ENCODE peak calls at places on chromosome 22, in eight cellular contexts. One of them, this sample, is unnamed.

GRCh38 chr22:38494498-38494897 is 11.6 kb downstream of the DDX17 start:
- DNase-seq in IMR-90: peak; percentile 77
- DNase-seq in left lung: no peak
- DNase-seq in hepatocyte: no peak
- DNase-seq in tibial artery: no peak
- DNase-seq in heart right ventricle: no peak
- DNase-seq in fibroblast of pulmonary artery: peak; percentile 51
- DNase-seq in heart left ventricle: no peak
- DNase-seq in this sample: no peak

GRCh38 chr22:33851240-33851639 is 69.0 kb downstream of the LARGE1 start:
- DNase-seq in IMR-90: peak; percentile 44
- DNase-seq in left lung: no peak
- DNase-seq in hepatocyte: peak; percentile 31
- DNase-seq in tibial artery: no peak
- DNase-seq in heart right ventricle: no peak
- DNase-seq in fibroblast of pulmonary artery: no peak
- DNase-seq in heart left ventricle: no peak
- DNase-seq in this sample: no peak

GRCh38 chr22:20173720-20174119 is 22.9 kb upstream of the CCDC188 start:
- DNase-seq in IMR-90: no peak
- DNase-seq in left lung: no peak
- DNase-seq in hepatocyte: peak; percentile 34
- DNase-seq in tibial artery: no peak
- DNase-seq in heart right ventricle: no peak
- DNase-seq in fibroblast of pulmonary artery: no peak
- DNase-seq in heart left ventricle: no peak
- DNase-seq in this sample: no peak

GRCh38 chr22:50004923-50005322 is 7.6 kb downstream of the IL17REL start:
- DNase-seq in IMR-90: no peak
- DNase-seq in left lung: no peak
- DNase-seq in hepatocyte: no peak
- DNase-seq in tibial artery: no peak
- DNase-seq in heart right ventricle: no peak
- DNase-seq in fibroblast of pulmonary artery: no peak
- DNase-seq in heart left ventricle: no peak
- DNase-seq in this sample: no peak

GRCh38 chr22:40030026-40030756 is 35.4 kb downstream of the FAM83F start:
- DNase-seq in IMR-90: no peak
- DNase-seq in left lung: no peak
- DNase-seq in hepatocyte: no peak
- DNase-seq in tibial artery: no peak
- DNase-seq in heart right ventricle: no peak
- DNase-seq in fibroblast of pulmonary artery: no peak
- DNase-seq in heart left ventricle: no peak
- DNase-seq in this sample: no peak

GRCh38 chr22:47030881-47031627 is 268.6 kb downstream of the TBC1D22A start:
- DNase-seq in IMR-90: no peak
- DNase-seq in left lung: no peak
- DNase-seq in hepatocyte: no peak
- DNase-seq in tibial artery: peak; percentile 64
- DNase-seq in heart right ventricle: no peak
- DNase-seq in fibroblast of pulmonary artery: no peak
- DNase-seq in heart left ventricle: no peak
- DNase-seq in this sample: no peak

GRCh38 chr22:34645375-34645774 is 420.6 kb upstream of the ISX start:
- DNase-seq in IMR-90: no peak
- DNase-seq in left lung: no peak
- DNase-seq in hepatocyte: no peak
- DNase-seq in tibial artery: no peak
- DNase-seq in heart right ventricle: no peak
- DNase-seq in fibroblast of pulmonary artery: no peak
- DNase-seq in heart left ventricle: no peak
- DNase-seq in this sample: no peak

GRCh38 chr22:20238567-20239062 is 29.5 kb downstream of the RTN4R start:
- DNase-seq in IMR-90: no peak
- DNase-seq in left lung: no peak
- DNase-seq in hepatocyte: peak; percentile 75
- DNase-seq in tibial artery: no peak
- DNase-seq in heart right ventricle: peak; percentile 53
- DNase-seq in fibroblast of pulmonary artery: no peak
- DNase-seq in heart left ventricle: peak; percentile 64
- DNase-seq in this sample: peak; percentile 39

GRCh38 chr22:44455151-44455962 is 42.7 kb downstream of the RTL6 start:
- DNase-seq in IMR-90: no peak
- DNase-seq in left lung: no peak
- DNase-seq in hepatocyte: no peak
- DNase-seq in tibial artery: no peak
- DNase-seq in heart right ventricle: no peak
- DNase-seq in fibroblast of pulmonary artery: no peak
- DNase-seq in heart left ventricle: no peak
- DNase-seq in this sample: no peak

GRCh38 chr22:27918351-27919221 is 470 bp downstream of the PITPNB start:
- DNase-seq in IMR-90: peak; percentile 45
- DNase-seq in left lung: peak; percentile 89
- DNase-seq in hepatocyte: peak; percentile 77
- DNase-seq in tibial artery: peak; percentile 77
- DNase-seq in heart right ventricle: peak; percentile 50
- DNase-seq in fibroblast of pulmonary artery: peak; percentile 54
- DNase-seq in heart left ventricle: peak; percentile 56
- DNase-seq in this sample: peak; percentile 50

GRCh38 chr22:33240901-33241300 is 182.7 kb upstream of the SYN3 start:
- DNase-seq in IMR-90: no peak
- DNase-seq in left lung: no peak
- DNase-seq in hepatocyte: no peak
- DNase-seq in tibial artery: no peak
- DNase-seq in heart right ventricle: no peak
- DNase-seq in fibroblast of pulmonary artery: peak; percentile 9
- DNase-seq in heart left ventricle: no peak
- DNase-seq in this sample: no peak

GRCh38 chr22:27581688-27582087 is 219.9 kb downstream of the MN1 start:
- DNase-seq in IMR-90: peak; percentile 17
- DNase-seq in left lung: no peak
- DNase-seq in hepatocyte: peak; percentile 56
- DNase-seq in tibial artery: peak; percentile 88
- DNase-seq in heart right ventricle: peak; percentile 89
- DNase-seq in fibroblast of pulmonary artery: peak; percentile 47
- DNase-seq in heart left ventricle: peak; percentile 93
- DNase-seq in this sample: no peak

GRCh38 chr22:35842954-35843353 is 125.3 kb downstream of the APOL5 start:
- DNase-seq in IMR-90: peak; percentile 36
- DNase-seq in left lung: no peak
- DNase-seq in hepatocyte: peak; percentile 32
- DNase-seq in tibial artery: no peak
- DNase-seq in heart right ventricle: no peak
- DNase-seq in fibroblast of pulmonary artery: peak; percentile 55
- DNase-seq in heart left ventricle: peak; percentile 35
- DNase-seq in this sample: no peak

GRCh38 chr22:25509391-25509791 is 55.1 kb upstream of the GRK3 start:
- DNase-seq in IMR-90: peak; percentile 44
- DNase-seq in left lung: no peak
- DNase-seq in hepatocyte: no peak
- DNase-seq in tibial artery: no peak
- DNase-seq in heart right ventricle: no peak
- DNase-seq in fibroblast of pulmonary artery: peak; percentile 22
- DNase-seq in heart left ventricle: no peak
- DNase-seq in this sample: no peak

GRCh38 chr22:19767427-19768380 is 7.1 kb downstream of the TBX1 start:
- DNase-seq in IMR-90: no peak
- DNase-seq in left lung: peak; percentile 65
- DNase-seq in hepatocyte: no peak
- DNase-seq in tibial artery: no peak
- DNase-seq in heart right ventricle: peak; percentile 24
- DNase-seq in fibroblast of pulmonary artery: no peak
- DNase-seq in heart left ventricle: peak; percentile 65
- DNase-seq in this sample: no peak

GRCh38 chr22:50641696-50642607 is 14.0 kb upstream of the ARSA start:
- DNase-seq in IMR-90: peak; percentile 32
- DNase-seq in left lung: peak; percentile 76
- DNase-seq in hepatocyte: peak; percentile 71
- DNase-seq in tibial artery: no peak
- DNase-seq in heart right ventricle: peak; percentile 41
- DNase-seq in fibroblast of pulmonary artery: peak; percentile 48
- DNase-seq in heart left ventricle: peak; percentile 42
- DNase-seq in this sample: no peak

GRCh38 chr22:44668190-44668885 is 33.7 kb upstream of the PRR5 start:
- DNase-seq in IMR-90: no peak
- DNase-seq in left lung: peak; percentile 80
- DNase-seq in hepatocyte: peak; percentile 69
- DNase-seq in tibial artery: no peak
- DNase-seq in heart right ventricle: no peak
- DNase-seq in fibroblast of pulmonary artery: no peak
- DNase-seq in heart left ventricle: peak; percentile 51
- DNase-seq in this sample: peak; percentile 51

GRCh38 chr22:30044369-30044768 is 35.9 kb upstream of the HORMAD2 start:
- DNase-seq in IMR-90: peak; percentile 93
- DNase-seq in left lung: no peak
- DNase-seq in hepatocyte: peak; percentile 78
- DNase-seq in tibial artery: no peak
- DNase-seq in heart right ventricle: no peak
- DNase-seq in fibroblast of pulmonary artery: peak; percentile 87
- DNase-seq in heart left ventricle: no peak
- DNase-seq in this sample: no peak

GRCh38 chr22:39254789-39255298 is 10.1 kb upstream of the PDGFB start:
- DNase-seq in IMR-90: peak; percentile 79
- DNase-seq in left lung: no peak
- DNase-seq in hepatocyte: no peak
- DNase-seq in tibial artery: no peak
- DNase-seq in heart right ventricle: peak; percentile 76
- DNase-seq in fibroblast of pulmonary artery: peak; percentile 41
- DNase-seq in heart left ventricle: peak; percentile 61
- DNase-seq in this sample: no peak

GRCh38 chr22:50696799-50697561 is 24.4 kb downstream of the SHANK3 start:
- DNase-seq in IMR-90: no peak
- DNase-seq in left lung: peak; percentile 80
- DNase-seq in hepatocyte: peak; percentile 69
- DNase-seq in tibial artery: no peak
- DNase-seq in heart right ventricle: no peak
- DNase-seq in fibroblast of pulmonary artery: no peak
- DNase-seq in heart left ventricle: peak; percentile 30
- DNase-seq in this sample: no peak

GRCh38 chr22:18091478-18091877 is 13.7 kb downstream of the PEX26 start:
- DNase-seq in IMR-90: no peak
- DNase-seq in left lung: no peak
- DNase-seq in hepatocyte: no peak
- DNase-seq in tibial artery: no peak
- DNase-seq in heart right ventricle: no peak
- DNase-seq in fibroblast of pulmonary artery: no peak
- DNase-seq in heart left ventricle: no peak
- DNase-seq in this sample: no peak

GRCh38 chr22:18093661-18094060 is 15.9 kb downstream of the PEX26 start:
- DNase-seq in IMR-90: no peak
- DNase-seq in left lung: no peak
- DNase-seq in hepatocyte: no peak
- DNase-seq in tibial artery: no peak
- DNase-seq in heart right ventricle: no peak
- DNase-seq in fibroblast of pulmonary artery: no peak
- DNase-seq in heart left ventricle: no peak
- DNase-seq in this sample: no peak

GRCh38 chr22:18088825-18089568 is 11.2 kb downstream of the PEX26 start:
- DNase-seq in IMR-90: no peak
- DNase-seq in left lung: no peak
- DNase-seq in hepatocyte: no peak
- DNase-seq in tibial artery: no peak
- DNase-seq in heart right ventricle: no peak
- DNase-seq in fibroblast of pulmonary artery: no peak
- DNase-seq in heart left ventricle: no peak
- DNase-seq in this sample: no peak

GRCh38 chr22:18090286-18090685 is 12.5 kb downstream of the PEX26 start:
- DNase-seq in IMR-90: no peak
- DNase-seq in left lung: no peak
- DNase-seq in hepatocyte: no peak
- DNase-seq in tibial artery: no peak
- DNase-seq in heart right ventricle: no peak
- DNase-seq in fibroblast of pulmonary artery: no peak
- DNase-seq in heart left ventricle: no peak
- DNase-seq in this sample: no peak

DNA sequence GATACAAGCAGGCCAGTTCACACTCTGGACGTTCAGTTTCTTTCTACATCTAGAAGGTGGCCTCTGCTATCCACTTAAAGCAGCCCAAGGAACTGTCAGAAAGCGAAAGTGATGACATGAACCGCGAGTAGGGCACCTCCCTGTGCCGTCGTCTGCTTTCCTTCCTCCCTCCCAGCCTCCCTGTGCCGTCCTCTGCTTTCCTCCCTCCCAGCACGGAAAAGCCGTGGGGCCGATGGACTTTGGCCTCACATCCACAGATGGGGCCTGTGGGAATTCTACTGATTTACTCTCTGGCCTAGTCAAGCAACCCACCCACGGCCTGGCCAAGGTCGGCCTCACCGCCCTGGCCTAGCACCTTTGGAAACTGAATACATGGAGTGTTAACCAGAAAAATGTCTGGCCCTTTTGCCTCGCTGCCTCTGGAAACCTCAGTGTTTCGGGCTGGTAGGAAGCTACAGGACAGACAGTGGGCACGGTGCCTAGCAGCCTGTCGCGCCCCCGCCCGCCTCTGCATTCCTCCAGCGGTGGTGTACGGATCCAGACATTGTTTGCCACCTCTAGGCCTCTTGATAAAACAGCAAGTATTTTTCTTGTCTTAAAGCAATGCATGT is 14.2 kb downstream of the PEX26 start:
- DNase-seq in IMR-90: peak; percentile 43
- DNase-seq in left lung: no peak
- DNase-seq in hepatocyte: peak; percentile 71
- DNase-seq in tibial artery: no peak
- DNase-seq in heart right ventricle: peak; percentile 73
- DNase-seq in fibroblast of pulmonary artery: peak; percentile 88
- DNase-seq in heart left ventricle: peak; percentile 87
- DNase-seq in this sample: no peak
- TF ChIP-seq CTCF in IMR-90: no peak
- TF ChIP-seq CTCF in left lung: no peak
- TF ChIP-seq CTCF in hepatocyte: no peak
- TF ChIP-seq CTCF in tibial artery: no peak
- TF ChIP-seq CTCF in heart right ventricle: peak; percentile 40
- TF ChIP-seq CTCF in fibroblast of pulmonary artery: peak; percentile 14
- TF ChIP-seq CTCF in heart left ventricle: no peak
- TF ChIP-seq CTCF in this sample: no peak

GRCh38 chr22:42313804-42314581 is 43.5 kb upstream of the TCF20 start:
- DNase-seq in IMR-90: peak; percentile 54
- DNase-seq in left lung: no peak
- DNase-seq in hepatocyte: peak; percentile 90
- DNase-seq in tibial artery: no peak
- DNase-seq in heart right ventricle: no peak
- DNase-seq in fibroblast of pulmonary artery: peak; percentile 53
- DNase-seq in heart left ventricle: peak; percentile 56
- DNase-seq in this sample: no peak
- TF ChIP-seq CTCF in IMR-90: peak; percentile 46
- TF ChIP-seq CTCF in left lung: no peak
- TF ChIP-seq CTCF in hepatocyte: peak; percentile 66
- TF ChIP-seq CTCF in tibial artery: peak; percentile 12
- TF ChIP-seq CTCF in heart right ventricle: peak; percentile 42
- TF ChIP-seq CTCF in fibroblast of pulmonary artery: peak; percentile 57
- TF ChIP-seq CTCF in heart left ventricle: peak; percentile 22
- TF ChIP-seq CTCF in this sample: no peak

GRCh38 chr22:37103696-37104452 is 5.6 kb downstream of the TMPRSS6 start:
- DNase-seq in IMR-90: no peak
- DNase-seq in left lung: no peak
- DNase-seq in hepatocyte: no peak
- DNase-seq in tibial artery: no peak
- DNase-seq in heart right ventricle: no peak
- DNase-seq in fibroblast of pulmonary artery: no peak
- DNase-seq in heart left ventricle: no peak
- DNase-seq in this sample: no peak
- TF ChIP-seq CTCF in IMR-90: no peak
- TF ChIP-seq CTCF in left lung: no peak
- TF ChIP-seq CTCF in hepatocyte: no peak
- TF ChIP-seq CTCF in tibial artery: no peak
- TF ChIP-seq CTCF in heart right ventricle: no peak
- TF ChIP-seq CTCF in fibroblast of pulmonary artery: no peak
- TF ChIP-seq CTCF in heart left ventricle: no peak
- TF ChIP-seq CTCF in this sample: no peak

GRCh38 chr22:48894804-48895250 is 932.8 kb downstream of the BRD1 start:
- DNase-seq in IMR-90: no peak
- DNase-seq in left lung: peak; percentile 64
- DNase-seq in hepatocyte: no peak
- DNase-seq in tibial artery: no peak
- DNase-seq in heart right ventricle: no peak
- DNase-seq in fibroblast of pulmonary artery: no peak
- DNase-seq in heart left ventricle: peak; percentile 15
- DNase-seq in this sample: no peak
- TF ChIP-seq CTCF in IMR-90: no peak
- TF ChIP-seq CTCF in left lung: no peak
- TF ChIP-seq CTCF in hepatocyte: no peak
- TF ChIP-seq CTCF in tibial artery: no peak
- TF ChIP-seq CTCF in heart right ventricle: no peak
- TF ChIP-seq CTCF in fibroblast of pulmonary artery: no peak
- TF ChIP-seq CTCF in heart left ventricle: no peak
- TF ChIP-seq CTCF in this sample: no peak

This sample was measured in activated B cell treated with CpG ODN at 0.5 μM for 24 hours.